ENCODE peak calls at places on chromosome 21, in ten cellular contexts. H is cardiac muscle cell, T is lower lobe of right lung, M is right lobe of liver, U is right atrium auricular region, B is pancreas, K is gastrocnemius medialis, L is K562, I is esophagus squamous epithelium, J is brain microvascular endothelial cell. D is an unnamed sample. For H3K36me3, the result is how much of the 10 kb centered on the place peaks cover.

GRCh38 chr21:15986277-15986676 is 256.5 kb downstream of the USP25 start:
- DNase-seq in H (peak), T (no peak), M (no peak), U (no peak), B (no peak), K (no peak), L (no peak), I (no peak), J (peak), D (no peak)

GRCh38 chr21:35342440-35342839 is 293.3 kb upstream of the RUNX1 start:
- DNase-seq in H (no peak), T (no peak), M (no peak), U (no peak), B (no peak), K (no peak), L (peak), I (no peak), J (no peak), D (no peak)

GRCh38 chr21:42404534-42404933 is 832 bp downstream of the UBASH3A start:
- DNase-seq in H (peak), T (no peak), M (no peak), U (no peak), B (no peak), K (no peak), L (peak), I (no peak), J (no peak), D (no peak)

GRCh38 chr21:18782721-18783120 is 379.1 kb upstream of the TMPRSS15 start:
- DNase-seq in H (no peak), T (no peak), M (no peak), U (no peak), B (no peak), K (no peak), L (no peak), I (no peak), J (no peak), D (no peak)

GRCh38 chr21:37642493-37642892 is 273.8 kb downstream of the KCNJ6 start:
- DNase-seq in H (peak), T (no peak), M (no peak), U (no peak), B (no peak), K (no peak), L (peak), I (no peak), J (no peak), D (no peak)

GRCh38 chr21:25881524-25882376 is 147.0 kb downstream of the GABPA start:
- DNase-seq in H (peak), T (peak), M (peak), U (peak), B (peak), K (peak), L (peak), I (no peak), J (peak), D (peak)

GRCh38 chr21:46509760-46510159 is 51.1 kb downstream of the DIP2A start:
- DNase-seq in H (no peak), T (no peak), M (no peak), U (no peak), B (peak), K (no peak), L (no peak), I (no peak), J (peak), D (no peak)

GRCh38 chr21:19405326-19405725 is 1001.7 kb upstream of the TMPRSS15 start:
- DNase-seq in H (no peak), T (no peak), M (no peak), U (no peak), B (no peak), K (no peak), L (peak), I (no peak), J (no peak), D (no peak)

DNA sequence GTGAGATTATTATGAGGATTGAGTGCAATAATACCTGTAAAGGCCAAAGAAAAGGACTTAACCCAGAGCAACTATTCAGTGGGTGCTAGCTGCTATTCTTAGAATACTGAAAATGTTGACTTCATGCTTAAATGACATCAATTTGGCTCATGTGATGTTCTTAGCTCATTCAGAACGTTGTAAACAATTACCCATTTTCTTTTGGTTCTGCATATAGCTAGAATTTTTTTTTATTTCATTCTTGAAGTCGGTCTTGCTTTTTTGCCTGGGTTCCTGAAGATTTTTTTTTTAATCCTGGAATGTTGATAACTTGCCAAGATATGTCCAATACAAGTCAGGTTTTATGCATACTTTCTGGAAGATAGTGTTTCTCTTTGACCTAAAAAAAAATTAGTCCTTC is 772.0 kb downstream of the LTN1 start:
- DNase-seq in H (no peak), T (no peak), M (no peak), U (no peak), B (no peak), K (no peak), L (no peak), I (no peak), J (no peak), D (no peak)
- H3K36me3 ChIP-seq in H (under half), T (under half), M (under half), U (under half), B (under half), K (under half), L (under half), I (under half), J (under half), D (under half)

DNA sequence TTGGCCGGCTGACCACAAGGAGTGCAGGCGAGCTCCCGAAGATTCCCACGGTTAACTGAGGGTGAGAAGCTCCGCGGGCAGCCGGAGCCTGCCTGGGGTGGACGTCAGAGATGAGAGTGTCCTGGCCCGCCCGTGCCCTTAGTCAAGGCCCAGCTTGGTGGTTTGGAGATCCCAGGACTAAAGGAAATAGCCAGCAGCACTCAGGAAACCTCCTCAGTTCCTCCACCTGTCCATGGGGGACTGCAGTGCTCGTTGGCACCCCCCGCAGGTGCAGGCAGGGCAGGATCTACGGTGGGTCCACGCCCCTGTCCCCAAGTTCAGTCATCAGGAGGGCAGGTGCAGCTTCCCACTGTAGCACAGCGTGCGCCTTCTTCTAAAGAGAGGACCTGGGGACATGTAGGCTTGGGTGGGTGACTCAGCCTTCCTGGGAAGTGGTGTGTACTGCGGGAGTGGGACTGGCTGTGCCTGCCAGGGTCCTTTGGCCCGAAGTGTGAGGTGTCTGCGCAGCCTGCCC is 32.5 kb downstream of the SLX9 start:
- DNase-seq in H (no peak), T (no peak), M (no peak), U (no peak), B (no peak), K (no peak), L (no peak), I (no peak), J (no peak), D (no peak)
- TF ChIP-seq CTCF in H (no peak), T (no peak), M (no peak), U (no peak), B (no peak), K (no peak), L (peak), I (no peak), J (no peak), D (no peak)

DNA sequence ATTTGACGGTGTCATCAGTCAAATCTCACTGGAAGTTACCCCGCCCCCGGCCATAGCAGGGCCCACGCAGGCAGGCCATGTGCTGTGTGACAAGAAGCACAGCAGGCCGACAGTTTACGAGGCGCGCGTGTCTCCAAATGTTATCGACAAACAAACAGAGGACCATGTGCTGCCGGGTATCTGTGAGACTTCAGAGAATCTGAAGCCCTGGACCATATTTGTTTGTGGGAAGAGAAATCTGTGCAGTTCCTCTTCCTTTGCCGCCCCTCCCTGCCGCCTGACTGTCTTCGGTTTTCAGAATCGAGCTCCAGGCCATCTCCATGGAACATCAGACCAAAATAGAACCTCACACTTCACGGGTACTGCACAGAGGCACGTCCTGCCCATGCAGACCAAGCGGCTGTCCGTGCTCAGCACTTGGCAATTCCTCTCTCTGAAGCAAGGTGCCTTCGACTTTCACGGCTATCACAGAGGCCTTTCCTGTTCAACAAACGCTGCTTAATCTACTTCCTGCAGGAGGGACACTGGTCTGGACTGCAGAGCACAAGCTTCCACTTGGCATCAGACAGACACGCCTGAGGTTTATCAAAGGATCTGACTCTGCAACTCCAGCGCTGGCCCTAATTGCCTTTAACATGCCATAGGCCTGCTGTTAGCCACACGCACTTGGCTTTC is 135.7 kb upstream of the KRTAP19-8 start:
- DNase-seq in H (peak), T (peak), M (peak), U (peak), B (peak), K (no peak), L (no peak), I (no peak), J (no peak), D (no peak)
- H3K27ac ChIP-seq in H (peak), T (peak), M (peak), U (peak), B (peak), K (no peak), L (no peak), I (peak), J (no peak), D (peak)

DNA sequence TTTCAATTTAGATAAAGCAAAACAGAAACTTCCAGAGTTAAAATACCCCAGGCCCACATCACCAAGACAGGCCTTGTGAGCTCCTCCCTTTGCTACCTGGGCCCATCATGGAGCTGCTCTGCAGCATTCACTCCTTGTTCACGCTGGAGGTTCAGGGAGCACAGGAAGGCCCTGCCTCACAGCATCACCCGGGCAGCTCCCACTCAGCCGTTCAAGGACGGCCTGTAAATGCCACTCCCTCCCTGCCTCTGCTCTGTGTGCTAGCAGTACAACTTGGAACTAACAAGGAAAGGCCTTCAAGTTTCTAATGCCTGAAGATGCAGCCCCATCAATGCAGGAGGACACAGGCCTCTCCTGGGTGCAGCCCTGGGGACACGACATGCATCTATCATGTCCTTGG is 11.6 kb downstream of the ATP5PO start:
- DNase-seq in H (no peak), T (no peak), M (no peak), U (no peak), B (no peak), K (no peak), L (no peak), I (no peak), J (no peak), D (no peak)
- H3K36me3 ChIP-seq in H (half or more), T (half or more), M (under half), U (half or more), B (half or more), K (half or more), L (half or more), I (half or more), J (half or more), D (under half)

DNA sequence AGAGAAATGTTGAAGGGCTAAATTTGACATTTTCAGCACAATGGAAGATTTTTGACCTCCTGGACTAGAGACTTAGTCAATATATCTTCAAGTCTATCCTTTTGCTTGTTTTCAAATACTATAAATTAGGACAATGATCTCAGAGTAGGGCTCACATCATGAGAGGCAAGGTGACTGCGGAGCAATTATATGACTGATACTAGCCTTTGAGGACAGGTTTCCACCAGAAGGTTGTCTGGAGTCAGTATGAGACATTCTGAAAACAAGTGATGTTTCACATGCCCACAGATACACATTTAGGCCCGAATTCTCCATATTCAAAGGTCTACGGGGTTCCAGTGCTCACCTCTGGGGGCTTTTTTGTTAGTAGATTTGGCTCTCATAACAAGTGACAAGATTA is 142.3 kb upstream of the SAMSN1 start:
- DNase-seq in H (no peak), T (no peak), M (no peak), U (no peak), B (no peak), K (no peak), L (no peak), I (no peak), J (no peak), D (no peak)
- TF ChIP-seq CTCF in H (no peak), T (no peak), M (no peak), U (no peak), B (no peak), K (no peak), L (no peak), I (no peak), J (no peak), D (no peak)

DNA sequence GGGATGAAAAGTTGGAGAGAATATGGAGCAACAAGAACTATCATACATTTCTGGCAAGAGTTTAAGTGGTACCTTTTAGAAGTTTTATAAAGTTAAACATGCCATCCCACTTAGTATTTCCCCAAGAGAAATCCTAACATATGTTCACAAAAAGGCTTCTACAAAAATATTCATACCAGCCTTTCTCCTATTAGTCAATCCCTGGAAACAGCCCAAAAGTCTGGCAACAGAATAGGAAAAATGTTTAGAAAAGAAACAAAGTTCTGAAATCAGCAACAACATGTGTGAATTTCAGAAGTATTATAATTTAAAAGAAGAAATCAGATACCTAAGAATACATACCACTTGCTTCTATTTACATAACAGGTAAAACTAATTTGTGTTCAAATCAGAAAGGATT is 271.0 kb downstream of the DSCAM start:
- DNase-seq in H (no peak), T (no peak), M (no peak), U (no peak), B (no peak), K (no peak), L (no peak), I (no peak), J (no peak), D (no peak)
- H3K27ac ChIP-seq in H (no peak), T (no peak), M (no peak), U (no peak), B (no peak), K (no peak), L (no peak), I (no peak), J (no peak), D (no peak)

GRCh38 chr21:44967082-44968047 is 27.5 kb downstream of the SLX9 start:
- DNase-seq in H (no peak), T (no peak), M (no peak), U (no peak), B (no peak), K (no peak), L (no peak), I (no peak), J (no peak), D (no peak)

GRCh38 chr21:44965251-44966022 is 25.6 kb downstream of the SLX9 start:
- DNase-seq in H (no peak), T (peak), M (no peak), U (no peak), B (no peak), K (no peak), L (no peak), I (no peak), J (peak), D (no peak)

GRCh38 chr21:44966135-44967081 is 26.6 kb downstream of the SLX9 start:
- DNase-seq in H (no peak), T (peak), M (no peak), U (no peak), B (no peak), K (no peak), L (no peak), I (no peak), J (no peak), D (no peak)

GRCh38 chr21:44962481-44962966 is 22.7 kb downstream of the SLX9 start:
- DNase-seq in H (peak), T (peak), M (no peak), U (no peak), B (no peak), K (no peak), L (no peak), I (no peak), J (peak), D (peak)

DNA sequence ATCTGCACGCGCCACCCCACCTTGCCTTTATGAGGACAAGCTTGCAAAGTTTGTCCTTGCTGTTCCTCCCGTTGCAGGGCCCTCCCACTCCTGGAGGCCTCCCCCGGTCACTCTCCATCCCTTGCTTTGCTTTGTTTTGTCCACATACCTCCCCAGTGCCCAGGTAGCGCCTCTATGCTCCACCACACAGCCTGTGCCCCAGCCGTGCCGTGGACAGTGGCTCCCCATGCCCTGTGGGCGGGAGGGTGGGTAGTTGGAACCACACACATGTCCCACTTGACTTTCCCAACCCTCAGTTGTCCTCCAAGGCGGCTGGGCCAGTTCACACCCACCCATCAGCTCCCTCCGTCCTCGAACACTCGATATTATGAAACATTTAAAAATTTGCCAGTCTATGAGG is 24.6 kb downstream of the SLX9 start:
- DNase-seq in H (no peak), T (peak), M (no peak), U (no peak), B (no peak), K (no peak), L (no peak), I (no peak), J (no peak), D (no peak)
- H3K36me3 ChIP-seq in H (under half), T (under half), M (under half), U (under half), B (under half), K (under half), L (half or more), I (under half), J (under half), D (under half)

D was measured in thoracic aorta.